ENCODE peak calls at places on chromosomes 2 and 18, in eight cellular contexts. M is nephron progenitor cell; Z is activated T-cell treated with anti-CD3 and anti-CD28 coated beads for 48 hours; R is nucleus accumbens; E is H7; F is activated T-helper 9 cell treated with anti-CD3 and anti-CD28 coated beads, Interleukin-2, amount 50 U/mL, for 16 hours; B is cerebellar nuclear complex; P is T1000. J is an unnamed sample.
A peak's percentile ranks its signal among the peaks of the same experiment; 100 is the strongest.

GRCh38 chr2:223075301-223076270 is 23.6 kb downstream of the KCNE4 start:
- DNase-seq in M (no peak), Z (no peak), R (no peak), E (no peak), F (no peak), B (no peak), P (no peak), J (no peak)

GRCh38 chr2:121360566-121361300 is 75.7 kb upstream of the TFCP2L1 start:
- DNase-seq in M (no peak), Z (no peak), R (no peak), E (no peak), F (no peak), B (no peak), P (peak; percentile 26), J (peak; percentile 90)

GRCh38 chr18:2274613-2275012 is 296.7 kb downstream of the METTL4 start:
- DNase-seq in M (no peak), Z (no peak), R (no peak), E (no peak), F (no peak), B (no peak), P (no peak), J (no peak)

GRCh38 chr18:23586249-23587196 is at the start of gene NPC1:
- DNase-seq in M (peak; percentile 94), Z (peak; percentile 91), R (peak; percentile 96), E (peak; percentile 94), F (peak; percentile 88), B (peak; percentile 24), P (peak; percentile 91), J (peak; percentile 95)

GRCh38 chr2:233532971-233533370 is 33.6 kb downstream of the USP40 start:
- DNase-seq in M (no peak), Z (no peak), R (no peak), E (no peak), F (no peak), B (no peak), P (no peak), J (no peak)

GRCh38 chr2:71348302-71348701 is 16.7 kb downstream of the ZNF638 start:
- DNase-seq in M (peak; percentile 45), Z (no peak), R (no peak), E (no peak), F (no peak), B (no peak), P (no peak), J (peak; percentile 12)

GRCh38 chr2:139353874-139354273 is 573.7 kb upstream of the NXPH2 start:
- DNase-seq in M (no peak), Z (no peak), R (no peak), E (no peak), F (no peak), B (no peak), P (no peak), J (no peak)

GRCh38 chr2:105782646-105783045 is 37.9 kb downstream of the NCK2 start:
- DNase-seq in M (no peak), Z (no peak), R (no peak), E (no peak), F (no peak), B (no peak), P (no peak), J (no peak)

J was measured in Daoy.